ENCODE peak calls at places on chromosomes 11 and 22, in five cellular contexts. K is foreskin melanocyte, V is hepatocyte, Z is Calu3, P is head of caudate nucleus. O is an unnamed sample.

GRCh38 chr11:3197878-3198528 is 20.6 kb downstream of the MRGPRG start:
- DNase-seq in K (no peak), V (no peak), Z (no peak), P (no peak), O (no peak)

GRCh38 chr11:131658414-131658813 is 288.0 kb downstream of the NTM start:
- DNase-seq in K (no peak), V (no peak), Z (no peak), P (no peak), O (no peak)

GRCh38 chr22:49515486-49515885 is 312.2 kb downstream of the BRD1 start:
- DNase-seq in K (no peak), V (peak), Z (no peak), P (no peak), O (no peak)

GRCh38 chr11:48083427-48083826 is 103.1 kb downstream of the PTPRJ start:
- DNase-seq in K (no peak), V (no peak), Z (no peak), P (no peak), O (no peak)

GRCh38 chr22:18000441-18001039 is 23.8 kb downstream of the MICAL3 start:
- DNase-seq in K (no peak), V (peak), Z (peak), P (no peak), O (no peak)

GRCh38 chr22:49212002-49212401 is 615.7 kb downstream of the BRD1 start:
- DNase-seq in K (no peak), V (no peak), Z (no peak), P (no peak), O (no peak)

GRCh38 chr11:70233511-70233919 is 30.4 kb downstream of the FADD start:
- DNase-seq in K (peak), V (peak), Z (peak), P (no peak), O (peak)

GRCh38 chr11:118380571-118380970 is 20.8 kb upstream of the ATP5MG start:
- DNase-seq in K (no peak), V (no peak), Z (no peak), P (no peak), O (no peak)

GRCh38 chr11:35390737-35391682 is 28.3 kb downstream of the SLC1A2 start:
- DNase-seq in K (no peak), V (peak), Z (peak), P (no peak), O (no peak)

GRCh38 chr11:12599408-12600143 is 74.6 kb upstream of the TEAD1 start:
- DNase-seq in K (no peak), V (peak), Z (peak), P (peak), O (peak)

GRCh38 chr22:17198188-17199130 is 20.8 kb downstream of the ADA2 start:
- DNase-seq in K (no peak), V (peak), Z (no peak), P (no peak), O (peak)

GRCh38 chr11:68912254-68912653 is 8.6 kb downstream of the IGHMBP2 start:
- DNase-seq in K (no peak), V (no peak), Z (no peak), P (no peak), O (no peak)

GRCh38 chr11:80798189-80798588 is 1357.4 kb upstream of the TENM4 start:
- DNase-seq in K (no peak), V (no peak), Z (no peak), P (no peak), O (no peak)

GRCh38 chr11:34323601-34324000 is 34.2 kb downstream of the ABTB2 start:
- DNase-seq in K (no peak), V (no peak), Z (no peak), P (no peak), O (no peak)

GRCh38 chr22:37726240-37726887 is 29.5 kb downstream of the TRIOBP start:
- DNase-seq in K (no peak), V (no peak), Z (no peak), P (no peak), O (no peak)

GRCh38 chr22:50090141-50090714 is 422 bp downstream of the MOV10L1 start:
- DNase-seq in K (no peak), V (no peak), Z (no peak), P (no peak), O (no peak)

GRCh38 chr22:21702094-21702493 is 33.5 kb downstream of the YPEL1 start:
- DNase-seq in K (no peak), V (no peak), Z (no peak), P (no peak), O (no peak)

GRCh38 chr11:892106-892505 is 18.5 kb downstream of the CHID1 start:
- DNase-seq in K (no peak), V (no peak), Z (no peak), P (no peak), O (no peak)

GRCh38 chr11:89521294-89521693 is 30.1 kb upstream of the NOX4 start:
- DNase-seq in K (no peak), V (no peak), Z (no peak), P (no peak), O (no peak)

GRCh38 chr11:132734217-132734616 is 798.1 kb downstream of the OPCML start:
- DNase-seq in K (no peak), V (no peak), Z (no peak), P (peak), O (no peak)

GRCh38 chr11:96390403-96390830 is 604 bp downstream of the JRKL start:
- DNase-seq in K (no peak), V (no peak), Z (no peak), P (no peak), O (no peak)

GRCh38 chr11:46305295-46305694 is 27.8 kb downstream of the CREB3L1 start:
- DNase-seq in K (no peak), V (no peak), Z (no peak), P (no peak), O (no peak)

GRCh38 chr11:57434640-57435546 is 8.0 kb upstream of the SLC43A3 start:
- DNase-seq in K (no peak), V (peak), Z (no peak), P (no peak), O (peak)

GRCh38 chr11:119788911-119789560 is 60.0 kb upstream of the NECTIN1 start:
- DNase-seq in K (no peak), V (no peak), Z (no peak), P (no peak), O (no peak)

GRCh38 chr11:7665473-7666291 is 7.6 kb downstream of the CYB5R2 start:
- DNase-seq in K (peak), V (peak), Z (peak), P (peak), O (peak)

GRCh38 chr22:30921108-30921507 is 47.5 kb downstream of the MORC2 start:
- DNase-seq in K (no peak), V (no peak), Z (no peak), P (no peak), O (no peak)

GRCh38 chr11:64207247-64208085 is 945 bp downstream of the FERMT3 start:
- DNase-seq in K (peak), V (no peak), Z (no peak), P (peak), O (peak)

GRCh38 chr11:15918212-15918611 is 438.1 kb downstream of the SOX6 start:
- DNase-seq in K (no peak), V (no peak), Z (no peak), P (no peak), O (no peak)

GRCh38 chr11:18594999-18595749 is 4.4 kb upstream of the MISFA start:
- DNase-seq in K (no peak), V (peak), Z (no peak), P (no peak), O (no peak)

GRCh38 chr22:35921777-35922176 is 106.8 kb downstream of the RBFOX2 start:
- DNase-seq in K (peak), V (peak), Z (peak), P (peak), O (peak)

O was measured in mucosa of gallbladder.